ENCODE peak calls at places on chromosome 22, in six cellular contexts. X is OCI-LY7, T is HCT116, E is PC-3, G is hepatocyte, Z is MM.1S. Q is an unnamed sample.

GRCh38 chr22:31269892-31270574 is 22.3 kb downstream of the PIK3IP1 start:
- DNase-seq in X (no peak), T (no peak), E (no peak), G (no peak), Z (no peak), Q (peak; percentile 79)

GRCh38 chr22:44450503-44450902 is 47.5 kb downstream of the RTL6 start:
- DNase-seq in X (no peak), T (no peak), E (no peak), G (no peak), Z (no peak), Q (no peak)

GRCh38 chr22:25546751-25547150 is 17.7 kb upstream of the GRK3 start:
- DNase-seq in X (no peak), T (peak; percentile 50), E (no peak), G (no peak), Z (no peak), Q (no peak)

GRCh38 chr22:47632646-47633045 is 870.2 kb downstream of the TBC1D22A start:
- DNase-seq in X (no peak), T (no peak), E (peak; percentile 6), G (no peak), Z (no peak), Q (no peak)

GRCh38 chr22:49793296-49793695 is 34.4 kb downstream of the BRD1 start:
- DNase-seq in X (no peak), T (no peak), E (no peak), G (no peak), Z (no peak), Q (no peak)

GRCh38 chr22:50059185-50059880 is 1.2 kb upstream of the TTLL8 start:
- DNase-seq in X (peak; percentile 28), T (no peak), E (no peak), G (peak; percentile 72), Z (peak; percentile 75), Q (peak; percentile 82)

GRCh38 chr22:24768537-24769374 is 5.8 kb downstream of the PIWIL3 start:
- DNase-seq in X (peak; percentile 50), T (peak; percentile 54), E (peak; percentile 68), G (peak; percentile 81), Z (peak; percentile 60), Q (peak; percentile 86)

GRCh38 chr22:42939941-42940653 is 74.9 kb downstream of the PACSIN2 start:
- DNase-seq in X (no peak), T (peak; percentile 78), E (peak; percentile 93), G (peak; percentile 82), Z (no peak), Q (no peak)

GRCh38 chr22:17302616-17303015 is 66.6 kb upstream of the CECR2 start:
- DNase-seq in X (no peak), T (no peak), E (no peak), G (no peak), Z (no peak), Q (no peak)

DNA sequence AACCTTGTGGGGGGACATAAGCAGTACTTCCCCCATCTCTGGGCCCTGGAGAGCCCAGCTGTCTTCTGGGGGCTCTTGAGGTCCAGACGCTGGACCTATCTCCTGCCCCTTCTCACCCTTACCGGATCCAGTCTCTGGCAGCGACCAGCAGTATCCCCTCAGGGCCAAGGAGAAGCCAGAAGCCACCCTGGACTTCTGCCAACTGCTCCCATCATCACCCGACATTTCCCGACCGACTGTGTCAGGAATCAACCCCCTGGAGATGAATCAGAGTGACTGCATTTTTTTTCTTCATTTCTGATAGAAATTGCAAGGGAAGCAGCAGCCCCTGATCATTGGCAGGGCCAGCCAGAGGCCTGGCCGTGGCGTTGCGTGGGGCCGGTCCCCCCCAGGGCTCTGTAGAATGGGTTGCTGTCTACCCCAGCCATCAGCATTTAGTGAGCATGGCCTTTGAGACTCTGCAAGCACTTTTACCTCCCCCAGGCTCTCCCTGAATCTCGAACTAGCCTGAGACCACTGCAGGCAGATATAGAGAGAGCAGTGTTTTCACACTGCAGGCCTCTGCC is 5.2 kb upstream of the LIF start:
- DNase-seq in X (no peak), T (no peak), E (peak; percentile 60), G (no peak), Z (no peak), Q (no peak)
- TF ChIP-seq EZH2phosphoT487 in X (no peak), T (no peak), E (no peak), G (no peak), Z (no peak), Q (no peak)

GRCh38 chr22:46347646-46348045 is 12.1 kb downstream of the TRMU start:
- DNase-seq in X (no peak), T (no peak), E (no peak), G (no peak), Z (no peak), Q (no peak)
- H3K4me1 ChIP-seq in X (no peaks in the 10 kb centered on the region), T (peaks cover 5% of the 10 kb centered on the region), E (no peaks in the 10 kb centered on the region), G (no peaks in the 10 kb centered on the region), Z (no peaks in the 10 kb centered on the region), Q (no peaks in the 10 kb centered on the region)

GRCh38 chr22:30143265-30143664 is 63.0 kb downstream of the HORMAD2 start:
- DNase-seq in X (no peak), T (no peak), E (no peak), G (no peak), Z (no peak), Q (no peak)
- H3K9me2 ChIP-seq in X (no peaks in the 10 kb centered on the region), T (no peaks in the 10 kb centered on the region), E (no peaks in the 10 kb centered on the region), G (no peaks in the 10 kb centered on the region), Z (no peaks in the 10 kb centered on the region), Q (no peaks in the 10 kb centered on the region)

DNA sequence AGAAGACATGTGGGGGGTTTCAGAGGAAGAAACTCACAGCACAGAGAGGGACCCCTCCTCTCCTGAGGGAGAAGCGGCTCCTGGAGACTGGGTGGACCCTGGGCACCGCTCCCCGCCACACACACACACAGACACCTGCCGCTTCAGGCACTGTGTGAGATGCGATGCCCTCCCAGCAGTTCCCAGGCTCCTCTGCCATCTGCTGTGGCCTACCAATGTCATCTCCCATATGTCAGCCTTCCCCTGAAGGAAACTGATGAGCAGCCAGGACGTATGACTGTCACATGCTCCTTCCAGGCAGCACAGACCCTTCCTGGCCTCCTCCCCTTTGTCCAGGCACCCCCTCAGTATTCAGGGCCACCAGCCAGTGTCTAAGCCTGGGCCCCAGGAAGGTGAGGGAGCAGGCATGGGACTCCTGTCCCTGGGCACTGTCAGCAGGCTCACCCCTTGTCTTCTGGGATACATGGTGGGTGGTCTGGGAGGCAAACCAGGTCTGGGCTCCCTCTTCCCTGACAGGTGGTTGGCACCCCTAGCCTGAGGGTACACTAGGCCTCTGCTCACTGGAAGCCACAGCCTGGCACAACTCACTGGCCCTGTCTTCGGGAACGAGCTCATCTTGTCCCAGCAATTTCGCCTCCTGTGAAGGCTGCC is 11.8 kb upstream of the BCR start:
- DNase-seq in X (no peak), T (no peak), E (no peak), G (no peak), Z (no peak), Q (no peak)
- TF ChIP-seq EZH2phosphoT487 in X (no peak), T (no peak), E (no peak), G (no peak), Z (no peak), Q (no peak)

DNA sequence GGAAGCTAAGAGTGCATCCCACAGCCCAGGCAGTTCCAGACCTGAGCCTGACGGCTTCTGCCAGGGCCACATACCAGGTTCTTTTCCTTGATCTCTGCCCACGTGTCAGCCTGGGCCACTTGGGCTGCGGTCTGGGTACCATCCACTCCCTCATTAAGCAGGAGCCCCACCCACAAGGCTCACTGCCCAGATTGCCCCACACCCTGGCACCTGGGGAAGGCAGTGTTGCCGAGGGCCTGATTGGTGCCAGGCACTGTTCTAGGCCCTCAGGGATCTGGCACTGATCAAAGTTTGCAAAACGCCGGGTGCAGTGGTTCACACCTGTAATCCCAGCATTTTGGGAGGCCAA is 15.4 kb downstream of the GGA1 start:
- DNase-seq in X (no peak), T (no peak), E (no peak), G (no peak), Z (no peak), Q (no peak)
- H3K4me1 ChIP-seq in X (peaks cover 44% of the 10 kb centered on the region), T (no peaks in the 10 kb centered on the region), E (no peaks in the 10 kb centered on the region), G (peaks cover 9% of the 10 kb centered on the region), Z (peaks cover 23% of the 10 kb centered on the region), Q (no peaks in the 10 kb centered on the region)

GRCh38 chr22:37711490-37711889 is 14.6 kb downstream of the TRIOBP start:
- DNase-seq in X (no peak), T (no peak), E (no peak), G (no peak), Z (no peak), Q (no peak)

GRCh38 chr22:37715760-37716159 is 18.9 kb downstream of the TRIOBP start:
- DNase-seq in X (no peak), T (no peak), E (no peak), G (no peak), Z (no peak), Q (no peak)

GRCh38 chr22:37714634-37715033 is 17.8 kb downstream of the TRIOBP start:
- DNase-seq in X (no peak), T (no peak), E (no peak), G (no peak), Z (no peak), Q (no peak)

GRCh38 chr22:37713761-37714160 is 16.9 kb downstream of the TRIOBP start:
- DNase-seq in X (no peak), T (no peak), E (no peak), G (no peak), Z (no peak), Q (no peak)

DNA sequence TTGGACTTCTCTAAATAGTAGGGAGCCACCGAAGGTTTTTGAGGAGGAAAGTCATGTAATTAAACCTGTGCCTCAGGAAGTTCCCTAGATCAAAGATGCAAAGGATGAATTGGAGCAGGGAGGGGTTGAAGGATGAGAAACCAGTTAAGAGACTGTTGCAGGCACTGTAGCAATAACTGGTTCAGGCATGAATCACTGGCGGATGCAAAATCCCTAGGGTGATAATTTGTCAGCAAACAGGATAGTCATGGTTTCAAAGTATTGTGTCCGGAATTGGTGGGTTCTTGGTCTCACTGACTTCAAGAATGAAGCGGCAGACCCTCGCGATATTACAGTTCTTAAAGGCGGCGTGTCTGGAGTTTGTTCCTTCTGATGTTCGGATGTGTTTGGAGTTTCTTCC is 19.9 kb downstream of the TRIOBP start:
- DNase-seq in X (no peak), T (no peak), E (peak; percentile 43), G (no peak), Z (no peak), Q (no peak)
- H3K9me2 ChIP-seq in X (no peaks in the 10 kb centered on the region), T (no peaks in the 10 kb centered on the region), E (no peaks in the 10 kb centered on the region), G (no peaks in the 10 kb centered on the region), Z (no peaks in the 10 kb centered on the region), Q (no peaks in the 10 kb centered on the region)

Q was measured in GM23338.